ENCODE peak calls at places on chromosomes 6 and 20, in nine cellular contexts. O is esophagus squamous epithelium, Y is ovary, F is HL-60, T is right atrium auricular region, L is right cardiac atrium, D is right lobe of liver, Z is tibial nerve, Q is heart right ventricle. U is an unnamed sample.

GRCh38 chr20:56788671-56789610 is 159.8 kb downstream of the TFAP2C start:
- DNase-seq in O (no peak), Y (no peak), F (no peak), T (no peak), L (no peak), D (no peak), Z (no peak), Q (no peak), U (no peak)

GRCh38 chr6:106473807-106474206 is 113.3 kb downstream of the CRYBG1 start:
- DNase-seq in O (no peak), Y (no peak), F (no peak), T (no peak), L (no peak), D (no peak), Z (no peak), Q (no peak), U (no peak)

GRCh38 chr20:5470943-5471342 is 154.2 kb upstream of the PROKR2 start:
- DNase-seq in O (no peak), Y (no peak), F (no peak), T (no peak), L (no peak), D (no peak), Z (no peak), Q (no peak), U (no peak)

GRCh38 chr6:158686791-158687381 is 37.0 kb downstream of the SYTL3 start:
- DNase-seq in O (no peak), Y (no peak), F (peak; percentile 29), T (no peak), L (no peak), D (peak; percentile 34), Z (no peak), Q (no peak), U (peak; percentile 87)

GRCh38 chr6:5078121-5078695 is 6.9 kb upstream of the PPP1R3G start:
- DNase-seq in O (no peak), Y (no peak), F (no peak), T (no peak), L (no peak), D (no peak), Z (no peak), Q (no peak), U (no peak)

GRCh38 chr20:52454660-52455059 is 263.1 kb upstream of the ZFP64 start:
- DNase-seq in O (no peak), Y (no peak), F (no peak), T (no peak), L (no peak), D (no peak), Z (no peak), Q (no peak), U (no peak)

GRCh38 chr20:62127799-62128198 is 5.5 kb downstream of the LSM14B start:
- DNase-seq in O (no peak), Y (no peak), F (no peak), T (no peak), L (no peak), D (no peak), Z (no peak), Q (no peak), U (no peak)

GRCh38 chr20:4875578-4876067 is 125.7 kb downstream of the SLC23A2 start:
- DNase-seq in O (no peak), Y (no peak), F (no peak), T (no peak), L (peak; percentile 67), D (peak; percentile 40), Z (no peak), Q (no peak), U (no peak)

GRCh38 chr6:21636876-21637275 is 43.3 kb downstream of the SOX4 start:
- DNase-seq in O (no peak), Y (no peak), F (no peak), T (no peak), L (no peak), D (no peak), Z (no peak), Q (no peak), U (no peak)

GRCh38 chr6:5466459-5466858 is 205.1 kb downstream of the FARS2 start:
- DNase-seq in O (no peak), Y (no peak), F (no peak), T (no peak), L (no peak), D (no peak), Z (no peak), Q (no peak), U (no peak)

GRCh38 chr6:15714658-15715057 is 51.8 kb upstream of the DTNBP1 start:
- DNase-seq in O (no peak), Y (no peak), F (no peak), T (no peak), L (no peak), D (no peak), Z (no peak), Q (no peak), U (no peak)

GRCh38 chr20:31606928-31607639 is 2.0 kb downstream of the ID1 start:
- DNase-seq in O (no peak), Y (no peak), F (no peak), T (no peak), L (peak; percentile 74), D (peak; percentile 76), Z (no peak), Q (peak; percentile 34), U (no peak)

GRCh38 chr6:168155821-168156741 is 77.1 kb upstream of the FRMD1 start:
- DNase-seq in O (no peak), Y (no peak), F (no peak), T (peak; percentile 16), L (no peak), D (no peak), Z (no peak), Q (no peak), U (no peak)

GRCh38 chr20:7272512-7272911 is 505.0 kb downstream of the BMP2 start:
- DNase-seq in O (no peak), Y (no peak), F (no peak), T (no peak), L (no peak), D (no peak), Z (no peak), Q (no peak), U (no peak)

GRCh38 chr6:138005846-138006245 is 101.4 kb downstream of the PERP start:
- DNase-seq in O (no peak), Y (no peak), F (no peak), T (no peak), L (no peak), D (no peak), Z (no peak), Q (no peak), U (no peak)

GRCh38 chr6:20705741-20706140 is 171.5 kb downstream of the CDKAL1 start:
- DNase-seq in O (no peak), Y (no peak), F (no peak), T (no peak), L (no peak), D (no peak), Z (no peak), Q (no peak), U (no peak)

GRCh38 chr6:5645275-5645674 is 361.4 kb downstream of the NRN1 start:
- DNase-seq in O (no peak), Y (no peak), F (no peak), T (no peak), L (no peak), D (no peak), Z (no peak), Q (no peak), U (no peak)

GRCh38 chr20:6130045-6130444 is 7.2 kb upstream of the FERMT1 start:
- DNase-seq in O (no peak), Y (no peak), F (no peak), T (no peak), L (no peak), D (no peak), Z (no peak), Q (no peak), U (no peak)

DNA sequence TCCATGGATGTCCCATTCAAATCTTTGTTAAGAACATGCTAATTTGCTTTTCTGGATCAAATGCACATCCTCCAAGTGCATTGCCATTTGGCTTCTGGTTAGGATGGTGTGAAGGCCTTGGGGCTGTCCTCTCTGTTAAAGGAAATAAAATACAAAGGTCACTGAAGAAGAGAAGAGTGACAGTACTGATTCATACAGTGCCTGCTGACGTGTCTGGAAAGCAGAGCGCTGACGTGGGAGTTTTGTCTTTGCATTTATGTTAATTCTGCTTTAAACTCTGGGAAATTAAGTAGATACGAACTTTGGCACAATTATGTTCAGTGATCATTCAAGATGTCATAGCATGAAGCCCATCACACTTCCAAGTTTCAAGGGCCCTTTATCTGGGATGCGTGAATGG is 33.2 kb downstream of the SYNDIG1 start:
- DNase-seq in O (no peak), Y (no peak), F (no peak), T (peak; percentile 55), L (no peak), D (no peak), Z (no peak), Q (no peak), U (no peak)
- H3K27ac ChIP-seq in O (no peak overlapping the region), Y (no peak overlapping the region), F (no peak overlapping the region), T (peak overlapping the region; percentile 85), L (peak overlapping the region; percentile 96), D (no peak overlapping the region), Z (no peak overlapping the region), Q (peak overlapping the region; percentile 87), U (no peak overlapping the region)

DNA sequence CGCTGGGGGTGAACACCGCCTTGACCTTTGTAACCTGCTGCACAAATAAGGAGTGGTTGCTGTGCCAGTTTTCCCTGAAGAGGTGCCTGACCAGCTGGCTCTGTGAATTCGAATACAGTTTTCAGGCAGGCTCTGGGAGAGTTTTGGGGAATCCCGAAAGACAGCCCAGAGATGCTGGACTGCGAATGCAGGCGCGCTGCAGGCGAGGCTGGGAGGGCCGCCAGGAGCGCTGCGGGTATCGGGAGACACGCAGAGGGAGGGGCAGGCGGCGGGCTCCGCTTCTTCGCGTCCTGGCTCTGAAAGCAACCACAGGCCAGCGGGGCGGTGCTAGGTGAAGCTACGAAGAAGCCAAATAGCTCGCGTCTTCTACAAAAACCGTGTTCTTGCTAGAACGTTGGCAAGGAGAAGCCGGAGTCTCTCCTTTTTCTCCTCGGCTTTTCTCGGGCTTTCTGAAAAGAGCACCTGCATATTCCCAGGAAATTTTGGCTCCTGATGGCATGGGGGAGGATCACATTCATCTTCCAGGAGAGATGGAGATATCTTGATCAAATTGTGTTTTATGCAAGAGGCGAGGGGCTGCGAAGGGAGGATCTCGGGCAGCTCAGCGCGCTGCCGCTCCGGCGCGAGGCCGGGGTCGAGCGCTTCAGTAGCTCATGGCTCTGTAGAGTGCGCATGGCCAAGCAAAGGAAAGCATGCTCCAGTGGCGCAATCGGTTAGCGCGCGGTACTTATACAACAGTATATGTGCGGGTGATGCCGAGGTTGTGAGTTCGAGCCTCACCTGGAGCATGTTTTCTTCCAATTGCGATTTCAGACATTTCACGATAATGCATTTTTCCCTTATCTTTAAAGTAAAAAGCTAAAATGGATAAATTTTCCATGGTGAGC is 158.1 kb upstream of the ZNF184 start:
- DNase-seq in O (no peak), Y (peak; percentile 54), F (peak; percentile 58), T (no peak), L (no peak), D (no peak), Z (no peak), Q (no peak), U (no peak)
- H3K4me3 ChIP-seq in O (peak overlapping the region; percentile 39), Y (peak overlapping the region; percentile 10), F (no peak overlapping the region), T (peak overlapping the region; percentile 23), L (peak overlapping the region; percentile 22), D (no peak overlapping the region), Z (no peak overlapping the region), Q (no peak overlapping the region), U (no peak overlapping the region)

GRCh38 chr6:169977434-169978265 is 226.2 kb downstream of the ERMARD start:
- DNase-seq in O (no peak), Y (no peak), F (peak; percentile 65), T (no peak), L (no peak), D (no peak), Z (no peak), Q (no peak), U (no peak)
- H3K27ac ChIP-seq in O (no peak overlapping the region), Y (no peak overlapping the region), F (no peak overlapping the region), T (no peak overlapping the region), L (no peak overlapping the region), D (no peak overlapping the region), Z (no peak overlapping the region), Q (no peak overlapping the region), U (no peak overlapping the region)

GRCh38 chr6:125746731-125747588 is 2.5 kb upstream of the HEY2 start:
- DNase-seq in O (no peak), Y (peak; percentile 74), F (peak; percentile 48), T (peak; percentile 82), L (peak; percentile 89), D (peak; percentile 89), Z (peak; percentile 68), Q (peak; percentile 58), U (peak; percentile 75)
- H3K4me3 ChIP-seq in O (peak overlapping the region; percentile 73), Y (peak overlapping the region; percentile 77), F (peak overlapping the region; percentile 75), T (peak overlapping the region; percentile 73), L (peak overlapping the region; percentile 66), D (peak overlapping the region; percentile 68), Z (peak overlapping the region; percentile 77), Q (peak overlapping the region; percentile 60), U (peak overlapping the region; percentile 13)